ENCODE peak calls at places on chromosome 6, in five cellular contexts. W is BE2C; O is body of pancreas; Z is ovary; L is effector memory CD4-positive, alpha-beta T cell. H is an unnamed sample. For H3K4me1, the result is how much of the 10 kb centered on the place peaks cover.

GRCh38 chr6:70841115-70841514 is 115.7 kb downstream of the B3GAT2 start:
- DNase-seq in W (peak), O (no peak), Z (no peak), L (no peak), H (no peak)

GRCh38 chr6:43500921-43501320 is 9.2 kb downstream of the LRRC73 start:
- DNase-seq in W (no peak), O (no peak), Z (no peak), L (no peak), H (no peak)

GRCh38 chr6:170147832-170148708 is 142.8 kb downstream of the DLL1 start:
- DNase-seq in W (peak), O (no peak), Z (no peak), L (peak), H (peak)

GRCh38 chr6:111242452-111242851 is 155.1 kb downstream of the SLC16A10 start:
- DNase-seq in W (no peak), O (no peak), Z (no peak), L (no peak), H (no peak)

GRCh38 chr6:63114610-63115009 is 96.7 kb upstream of the FKBP1C start:
- DNase-seq in W (no peak), O (no peak), Z (no peak), L (no peak), H (no peak)

GRCh38 chr6:162058281-162058875 is 669.2 kb downstream of the PRKN start:
- DNase-seq in W (no peak), O (peak), Z (no peak), L (no peak), H (no peak)

GRCh38 chr6:71072508-71072907 is 115.6 kb upstream of the B3GAT2 start:
- DNase-seq in W (no peak), O (no peak), Z (no peak), L (no peak), H (no peak)

GRCh38 chr6:148075352-148075751 is 267.3 kb upstream of the SASH1 start:
- DNase-seq in W (no peak), O (no peak), Z (no peak), L (no peak), H (no peak)

GRCh38 chr6:14270925-14271791 is 153.6 kb downstream of the CD83 start:
- DNase-seq in W (no peak), O (peak), Z (no peak), L (no peak), H (peak)

GRCh38 chr6:76264466-76264865 is 192.0 kb upstream of the IMPG1 start:
- DNase-seq in W (no peak), O (no peak), Z (no peak), L (no peak), H (no peak)

GRCh38 chr6:111478064-111478476 is 4.9 kb downstream of the REV3L start:
- DNase-seq in W (no peak), O (no peak), Z (no peak), L (no peak), H (no peak)

GRCh38 chr6:12371641-12372146 is 81.5 kb downstream of the EDN1 start:
- DNase-seq in W (no peak), O (peak), Z (no peak), L (no peak), H (no peak)

GRCh38 chr6:85389180-85389797 is 60.6 kb upstream of the NT5E start:
- DNase-seq in W (no peak), O (no peak), Z (no peak), L (no peak), H (no peak)

DNA sequence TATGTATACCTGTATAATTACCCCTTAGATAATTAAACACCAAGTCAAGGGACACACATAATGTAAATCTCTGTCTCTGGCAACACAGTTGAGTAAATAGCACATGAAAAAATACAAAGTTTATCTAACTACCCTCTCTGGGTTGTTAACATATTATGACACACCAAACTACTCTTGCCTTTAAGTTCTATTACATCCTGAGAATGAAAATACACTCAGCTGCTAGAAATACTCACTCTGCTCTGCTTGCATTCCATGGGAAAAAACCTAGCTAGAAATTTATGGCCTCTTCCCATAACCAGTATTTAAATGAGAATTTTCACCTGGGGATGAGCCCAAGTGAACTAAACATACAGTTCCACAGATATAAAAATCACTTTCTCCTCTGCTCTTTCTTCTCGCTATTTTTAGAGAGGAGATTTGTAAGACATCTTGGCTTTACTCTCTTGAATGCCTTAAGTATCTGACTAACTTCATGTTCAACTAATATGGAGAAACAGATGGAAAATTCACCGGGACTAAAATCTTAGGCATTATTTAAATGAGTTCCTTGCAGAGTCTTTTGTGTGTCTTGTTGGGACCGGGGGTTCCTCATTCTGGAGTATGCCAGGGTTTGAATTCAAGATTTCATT is 140.9 kb downstream of the GJA10 start:
- DNase-seq in W (no peak), O (no peak), Z (no peak), L (no peak), H (no peak)
- H3K4me1 ChIP-seq in W (under half), O (under half), Z (under half), L (under half), H (under half)

GRCh38 chr6:158767714-158768113 is 51.5 kb downstream of the EZR start:
- DNase-seq in W (no peak), O (no peak), Z (no peak), L (no peak), H (no peak)

GRCh38 chr6:158769228-158769627 is 49.9 kb downstream of the EZR start:
- DNase-seq in W (no peak), O (no peak), Z (no peak), L (no peak), H (no peak)

GRCh38 chr6:158769696-158770446 is 49.3 kb downstream of the EZR start:
- DNase-seq in W (no peak), O (no peak), Z (no peak), L (no peak), H (no peak)

GRCh38 chr6:158766621-158767435 is 52.3 kb downstream of the EZR start:
- DNase-seq in W (peak), O (no peak), Z (no peak), L (no peak), H (no peak)

DNA sequence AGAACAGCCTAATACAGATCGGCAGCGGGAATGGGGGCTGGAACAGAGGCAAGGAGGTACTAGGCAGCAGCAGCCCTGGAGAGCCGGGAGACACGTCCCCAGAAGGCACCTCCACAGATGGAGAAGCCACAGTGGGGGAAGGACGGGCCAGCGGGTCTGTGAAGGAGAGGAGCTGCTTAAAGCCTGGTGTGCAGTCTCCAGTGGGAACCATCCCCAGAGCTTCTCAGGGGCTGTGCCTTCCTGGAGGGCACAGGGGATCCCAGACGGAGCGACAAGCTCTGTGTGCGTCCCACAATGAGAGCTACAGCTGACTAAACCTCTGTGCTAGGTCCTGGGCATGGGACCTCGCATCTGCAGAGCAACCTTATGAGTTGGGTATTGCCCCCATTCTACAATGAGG is 50.8 kb downstream of the EZR start:
- DNase-seq in W (no peak), O (no peak), Z (no peak), L (no peak), H (no peak)
- H3K4me3 ChIP-seq in W (no peak), O (no peak), Z (no peak), L (no peak), H (no peak)

GRCh38 chr6:33694977-33695376 is 16.5 kb downstream of the UQCC2 start:
- DNase-seq in W (no peak), O (no peak), Z (no peak), L (no peak), H (no peak)
- H3K4me1 ChIP-seq in W (under half), O (under half), Z (under half), L (half or more), H (half or more)

DNA sequence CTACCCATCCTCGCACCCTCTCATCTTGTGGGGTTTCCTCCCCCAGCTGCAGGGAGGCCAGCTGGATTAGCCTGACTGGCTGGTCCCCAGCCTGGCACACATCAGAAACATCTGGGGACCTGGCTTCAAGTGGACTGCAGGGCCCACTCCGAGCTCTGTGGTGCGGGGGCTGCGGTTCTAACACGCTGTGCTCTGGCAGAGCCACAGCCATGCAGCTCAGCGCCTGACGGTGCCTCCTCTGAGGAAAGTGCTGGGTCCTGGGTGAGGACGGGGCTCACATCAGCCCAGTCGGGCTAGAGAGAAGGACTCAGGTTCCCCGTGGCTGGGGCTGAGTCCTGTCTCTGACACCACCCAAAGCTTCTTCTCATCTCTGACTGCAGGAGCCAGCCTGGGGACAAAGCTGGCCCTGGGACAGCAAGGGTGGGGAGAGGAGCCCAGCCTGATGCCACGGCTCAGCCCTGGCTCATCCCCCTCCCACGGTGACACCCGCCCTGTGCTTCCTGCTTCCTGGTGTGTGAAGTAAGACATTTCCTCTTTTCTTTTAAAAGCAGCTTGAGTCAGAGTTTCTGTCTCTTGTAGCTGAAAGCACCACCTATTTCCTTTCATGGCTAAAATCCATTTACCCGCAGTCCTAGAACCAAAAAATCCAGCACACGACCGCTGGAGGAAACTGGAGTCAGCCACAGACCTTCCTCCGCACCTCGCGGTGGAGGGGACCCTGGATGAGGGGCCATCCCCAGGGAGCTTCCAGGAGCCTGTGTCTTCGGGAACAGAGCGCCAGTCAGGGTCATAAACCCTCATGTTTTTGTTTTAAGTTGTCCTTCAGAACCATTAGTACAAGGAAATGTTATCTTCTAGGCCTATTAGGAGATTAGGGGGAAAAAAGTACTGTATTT is 127.3 kb upstream of the AFDN start:
- DNase-seq in W (no peak), O (peak), Z (peak), L (no peak), H (peak)
- H3K4me3 ChIP-seq in W (no peak), O (no peak), Z (no peak), L (peak), H (peak)

H was measured in CD8-positive, alpha-beta T cell.